ENCODE peak calls at places on chromosomes 13 and 19, in ten cellular contexts. H is pons; L is C1 segment of cervical spinal cord; Z is naive thymus-derived CD8-positive, alpha-beta T cell; O is fibroblast of mammary gland; V is activated B cell treated with CpG ODN at 0.5 μM for 24 hours; F is ecto neural progenitor cell; B is A549; M is mesendoderm; U is activated CD4-positive, alpha-beta T cell treated with anti-CD3 and anti-CD28 coated beads for 4 hours. C is an unnamed sample.

GRCh38 chr19:51031880-51032225 is 2.9 kb downstream of the KLK12 start:
- DNase-seq in U (no peak), O (no peak), F (no peak), M (no peak), Z (no peak), B (no peak), V (no peak), H (no peak), L (no peak), C (no peak)

GRCh38 chr13:114231886-114232285 is 2.8 kb upstream of the CDC16 start:
- DNase-seq in L (no peak), O (no peak), V (no peak), H (no peak), B (no peak), F (peak), Z (no peak), M (no peak), U (no peak), C (no peak)

GRCh38 chr13:96141032-96141431 is 51.1 kb downstream of the HS6ST3 start:
- DNase-seq in V (no peak), O (peak), F (no peak), H (peak), M (peak), Z (no peak), L (no peak), U (no peak), B (peak), C (no peak)

GRCh38 chr19:15014579-15014978 is 34.7 kb upstream of the CASP14 start:
- DNase-seq in V (no peak), M (peak), O (no peak), B (no peak), Z (no peak), H (no peak), L (no peak), F (peak), U (no peak), C (no peak)

GRCh38 chr13:101155920-101156319 is 260.4 kb downstream of the NALCN start:
- DNase-seq in B (no peak), Z (no peak), M (peak), U (no peak), V (no peak), F (no peak), H (no peak), O (peak), L (no peak), C (no peak)

GRCh38 chr19:14147797-14148605 is 11.6 kb upstream of the ASF1B start:
- DNase-seq in M (peak), L (peak), O (peak), V (no peak), F (peak), H (peak), Z (peak), U (peak), B (peak), C (peak)

GRCh38 chr13:74869846-74870245 is 612.1 kb downstream of the TBC1D4 start:
- DNase-seq in H (no peak), M (no peak), U (no peak), F (no peak), B (no peak), O (peak), V (no peak), Z (no peak), L (no peak), C (no peak)

GRCh38 chr13:50323440-50324070 is 308.3 kb downstream of the KCNRG start:
- DNase-seq in L (no peak), Z (no peak), U (no peak), B (no peak), V (no peak), O (peak), H (no peak), M (no peak), F (no peak), C (no peak)

GRCh38 chr19:31913103-31913710 is 432.2 kb upstream of the ZNF507 start:
- DNase-seq in M (peak), V (no peak), Z (no peak), F (no peak), H (no peak), L (no peak), O (no peak), B (no peak), U (no peak), C (no peak)

GRCh38 chr19:8108560-8109445 is 40.6 kb downstream of the FBN3 start:
- DNase-seq in U (no peak), B (no peak), F (no peak), Z (no peak), L (no peak), O (no peak), V (no peak), H (no peak), M (no peak), C (no peak)

GRCh38 chr13:52599853-52600603 is 42.2 kb upstream of the HNRNPA1L2 start:
- DNase-seq in B (no peak), U (no peak), O (peak), F (peak), V (peak), H (no peak), M (peak), L (peak), Z (no peak), C (no peak)

GRCh38 chr13:106372199-106373160 is 163.0 kb downstream of the EFNB2 start:
- DNase-seq in M (no peak), Z (no peak), O (peak), B (no peak), U (no peak), V (no peak), L (no peak), F (no peak), H (no peak), C (no peak)

GRCh38 chr19:46015080-46015960 is 7.5 kb downstream of the PGLYRP1 start:
- DNase-seq in M (peak), L (no peak), O (peak), V (peak), Z (peak), F (peak), B (peak), H (no peak), U (peak), C (peak)

GRCh38 chr19:40101813-40102212 is 11.1 kb upstream of the ZNF780A start:
- DNase-seq in B (no peak), H (no peak), Z (no peak), O (no peak), U (no peak), V (no peak), F (no peak), M (no peak), L (no peak), C (no peak)

GRCh38 chr19:30256510-30256850 is 115.7 kb upstream of the ZNF536 start:
- DNase-seq in H (no peak), B (no peak), Z (no peak), M (no peak), O (no peak), V (no peak), F (no peak), L (no peak), U (no peak), C (no peak)

GRCh38 chr13:33279898-33280549 is 5.5 kb downstream of the STARD13 start:
- DNase-seq in Z (no peak), M (peak), B (peak), O (peak), H (no peak), L (no peak), U (no peak), V (no peak), F (no peak), C (no peak)

GRCh38 chr19:2969104-2969504 is 8.3 kb upstream of the TLE6 start:
- DNase-seq in O (peak), B (no peak), V (no peak), F (no peak), H (peak), U (no peak), L (no peak), Z (no peak), M (no peak), C (no peak)

GRCh38 chr13:86741762-86742285 is 929.3 kb upstream of the SLITRK5 start:
- DNase-seq in O (no peak), L (no peak), U (no peak), H (no peak), B (no peak), Z (no peak), V (no peak), M (peak), F (no peak), C (no peak)

GRCh38 chr13:101115762-101116161 is 300.5 kb downstream of the NALCN start:
- DNase-seq in L (no peak), V (no peak), H (peak), M (peak), B (peak), U (no peak), F (no peak), Z (no peak), O (peak), C (no peak)

GRCh38 chr19:39846678-39847486 is 703 bp upstream of the FBL start:
- DNase-seq in L (no peak), F (no peak), B (no peak), Z (no peak), U (no peak), H (no peak), O (no peak), V (no peak), M (peak), C (no peak)

GRCh38 chr19:13797870-13798269 is 2.6 kb downstream of the ZSWIM4 start:
- DNase-seq in B (peak), H (no peak), M (no peak), O (peak), F (no peak), V (no peak), Z (no peak), U (no peak), L (no peak), C (no peak)

GRCh38 chr13:50025446-50025845 is 10.2 kb downstream of the KCNRG start:
- DNase-seq in F (no peak), H (no peak), B (no peak), O (no peak), U (no peak), L (no peak), V (no peak), M (no peak), Z (no peak), C (no peak)

C was measured in activated T-helper 1 cell treated with anti-CD3 and anti-CD28 coated beads, Interleukin-12 subunit alpha, Interleukin-12 subunit beta, Interleukin-2, Interleukin-4 antibody, amounts not matched to agents 30 ng/mL and 10 ng/mL and 1 ng/mL, durations not matched to agents 14 hours and 24 hours and 36 hours.